ENCODE peak calls at places on chromosomes 7 and 10, in six cellular contexts. Q is vagina, E is dorsolateral prefrontal cortex, N is lower lobe of right lung, Z is bronchial epithelial cell, O is fibroblast of lung. G is an unnamed sample.

GRCh38 chr7:136018104-136018503 is 40.9 kb upstream of the MTPN start:
- DNase-seq in Q (no peak), E (no peak), Z (peak), N (no peak), O (peak), G (no peak)

GRCh38 chr10:124381011-124381591 is 37.6 kb downstream of the OAT start:
- DNase-seq in Z (peak), Q (no peak), O (peak), N (no peak), E (peak), G (no peak)

GRCh38 chr7:110835209-110835608 is 255.7 kb upstream of the LRRN3 start:
- DNase-seq in O (no peak), E (no peak), Z (peak), Q (no peak), N (no peak), G (peak)

GRCh38 chr10:78514459-78514858 is 480.8 kb downstream of the RPS24 start:
- DNase-seq in Z (no peak), Q (no peak), O (no peak), N (no peak), E (no peak), G (no peak)

GRCh38 chr10:70786799-70787415 is 1.7 kb upstream of the TBATA start:
- DNase-seq in E (no peak), N (no peak), Z (peak), O (peak), Q (peak), G (no peak)

GRCh38 chr7:79185605-79186004 is 267.9 kb downstream of the MAGI2 start:
- DNase-seq in N (no peak), Z (peak), E (no peak), Q (no peak), O (no peak), G (no peak)

GRCh38 chr7:1851731-1852531 is 181.9 kb downstream of the ELFN1 start:
- DNase-seq in N (peak), Q (no peak), Z (no peak), O (no peak), E (no peak), G (peak)

GRCh38 chr7:117114272-117114671 is 161.0 kb downstream of the ST7 start:
- DNase-seq in O (no peak), Z (no peak), N (no peak), Q (no peak), E (no peak), G (no peak)

GRCh38 chr7:17039372-17039771 is 157.6 kb upstream of the AGR3 start:
- DNase-seq in E (no peak), N (no peak), Z (no peak), O (no peak), Q (no peak), G (no peak)

GRCh38 chr7:45070254-45070642 is 18.5 kb downstream of the NACAD start:
- DNase-seq in N (no peak), Q (no peak), O (no peak), E (no peak), Z (no peak), G (no peak)

GRCh38 chr10:102782698-102783540 is 39.2 kb downstream of the WBP1L start:
- DNase-seq in O (peak), Z (peak), Q (peak), N (peak), E (no peak), G (no peak)

GRCh38 chr10:46094931-46095755 is 49.1 kb upstream of the MSMB start:
- DNase-seq in O (no peak), Z (peak), N (no peak), Q (peak), E (no peak), G (no peak)

GRCh38 chr10:82866424-82867020 is 991.5 kb downstream of the NRG3 start:
- DNase-seq in Z (no peak), Q (no peak), N (no peak), O (peak), E (no peak), G (no peak)

GRCh38 chr7:157440346-157441022 is 103.7 kb downstream of the DNAJB6 start:
- DNase-seq in N (peak), Z (no peak), E (no peak), O (no peak), Q (no peak), G (no peak)

GRCh38 chr7:158683541-158683940 is 21.1 kb downstream of the NCAPG2 start:
- DNase-seq in E (no peak), O (peak), N (no peak), Z (no peak), Q (no peak), G (no peak)

GRCh38 chr7:134780166-134780853 is 876 bp downstream of the CALD1 start:
- DNase-seq in O (no peak), Z (no peak), N (no peak), E (no peak), Q (no peak), G (no peak)

GRCh38 chr7:108347616-108348015 is 108.6 kb downstream of the NRCAM start:
- DNase-seq in O (peak), Q (no peak), Z (peak), N (no peak), E (no peak), G (peak)

GRCh38 chr7:45897042-45897690 is 8.9 kb downstream of the IGFBP1 start:
- DNase-seq in E (no peak), Q (no peak), N (no peak), O (peak), Z (peak), G (no peak)

GRCh38 chr10:66180651-66181318 is 745.1 kb upstream of the LRRTM3 start:
- DNase-seq in E (no peak), Q (no peak), O (peak), N (no peak), Z (peak), G (peak)

GRCh38 chr10:4191354-4191753 is 406.3 kb upstream of the KLF6 start:
- DNase-seq in E (no peak), Z (peak), N (no peak), O (no peak), Q (no peak), G (no peak)

GRCh38 chr7:30390872-30391646 is 87.5 kb downstream of the NOD1 start:
- DNase-seq in O (no peak), E (no peak), Q (no peak), N (no peak), Z (peak), G (no peak)

GRCh38 chr7:30391806-30392205 is 86.8 kb downstream of the NOD1 start:
- DNase-seq in O (no peak), Z (no peak), E (no peak), Q (no peak), N (no peak), G (no peak)

GRCh38 chr7:30395676-30396075 is 82.9 kb downstream of the NOD1 start:
- DNase-seq in N (no peak), Z (no peak), Q (no peak), E (no peak), O (no peak), G (no peak)

DNA sequence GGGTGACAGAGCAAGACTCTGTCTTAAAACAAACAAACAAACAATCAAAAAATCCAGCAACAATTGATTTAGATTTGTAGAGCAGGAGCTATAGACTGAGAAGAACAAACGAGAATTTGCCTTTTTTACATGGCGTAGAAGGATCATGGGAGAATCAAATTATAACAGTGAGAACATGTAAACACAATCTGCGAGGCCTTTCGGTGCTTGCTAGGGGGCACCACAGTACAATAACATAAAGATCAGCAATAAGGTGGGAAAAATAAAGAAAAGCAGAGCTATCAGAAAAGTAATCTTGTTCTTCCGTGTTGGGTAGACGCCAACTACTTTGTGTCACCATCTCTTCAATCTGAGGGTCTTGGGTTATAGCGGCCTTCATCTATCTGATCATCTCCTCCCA is 82.2 kb downstream of the NOD1 start:
- DNase-seq in Q (no peak), E (no peak), Z (no peak), O (no peak), N (no peak), G (no peak)
- TF ChIP-seq CTCF in Q (no peak), E (no peak), Z (no peak), O (no peak), N (no peak), G (no peak)

DNA sequence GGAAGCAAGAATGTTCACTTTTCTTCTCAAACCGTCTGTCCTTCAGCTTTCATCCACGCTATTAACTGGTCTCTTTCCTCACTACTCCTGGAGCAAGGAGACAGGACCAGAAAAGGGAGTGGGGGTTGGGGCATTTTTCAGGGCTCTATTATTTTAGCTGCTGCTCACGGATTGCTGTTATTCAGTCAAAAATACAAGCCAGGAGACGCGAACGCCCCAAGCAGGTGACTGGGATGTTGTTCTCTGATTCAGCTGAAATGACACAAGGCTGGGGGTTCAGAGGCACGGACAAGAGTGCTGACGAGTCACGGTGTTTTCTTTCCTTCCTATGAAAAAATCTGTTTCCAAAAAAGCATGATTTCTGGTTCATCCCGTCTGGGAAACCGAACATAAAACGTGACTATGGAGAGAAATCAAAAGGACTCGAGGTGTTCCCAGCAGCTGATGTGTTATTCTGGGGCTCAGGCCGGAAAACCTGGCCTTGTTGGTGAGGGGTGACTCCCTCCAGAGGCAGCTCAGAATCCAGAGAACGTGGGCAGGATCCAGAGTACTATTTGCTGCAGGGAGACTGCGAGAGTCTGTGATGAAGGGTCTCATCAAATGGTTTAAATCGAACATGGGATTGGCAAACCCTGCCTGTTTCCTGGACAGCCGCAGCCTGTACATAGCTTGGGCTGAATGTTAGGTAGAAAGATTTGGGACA is 3.5 kb upstream of the INHBA start:
- DNase-seq in Z (no peak), Q (no peak), O (no peak), E (no peak), N (no peak), G (no peak)
- H3K4me3 ChIP-seq in Z (no peak), Q (no peak), O (peak), E (peak), N (no peak), G (no peak)

DNA sequence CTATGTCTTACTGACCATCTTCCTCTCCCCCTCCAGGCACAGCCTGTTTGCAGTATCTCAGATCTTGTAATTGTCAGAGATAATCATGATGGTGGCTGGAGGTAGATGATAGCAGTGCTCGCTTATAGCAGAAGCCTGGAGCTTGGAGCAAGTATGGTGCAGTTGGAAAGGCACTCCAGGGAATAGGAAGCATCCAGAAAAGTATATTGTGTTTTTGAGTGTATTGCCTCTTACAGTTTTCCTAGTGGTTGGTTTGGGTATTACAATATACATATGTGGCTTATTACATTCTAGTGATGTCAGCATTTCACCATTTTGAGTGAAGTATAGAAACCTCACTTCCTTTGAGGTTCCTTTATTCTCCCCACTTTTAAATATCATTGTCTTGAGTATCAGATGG is 101.5 kb downstream of the STK31 start:
- DNase-seq in N (no peak), E (no peak), Q (no peak), Z (peak), O (peak), G (no peak)
- TF ChIP-seq CTCF in N (no peak), E (no peak), Q (no peak), Z (peak), O (no peak), G (no peak)

GRCh38 chr7:35802649-35803048 is 1.8 kb downstream of the SEPTIN7 start:
- DNase-seq in Q (no peak), N (no peak), O (peak), E (no peak), Z (no peak), G (no peak)
- H3K4me3 ChIP-seq in Q (peak), N (peak), O (peak), E (peak), Z (peak), G (no peak)

GRCh38 chr7:128921866-128922440 is 11.4 kb upstream of the KCP start:
- DNase-seq in Z (no peak), O (no peak), Q (no peak), N (no peak), E (peak), G (no peak)

GRCh38 chr7:128918266-128918665 is 7.8 kb upstream of the KCP start:
- DNase-seq in N (no peak), Z (no peak), Q (no peak), O (no peak), E (no peak), G (no peak)

GRCh38 chr7:128919241-128919640 is 8.7 kb upstream of the KCP start:
- DNase-seq in O (no peak), E (peak), Z (no peak), Q (no peak), N (no peak), G (no peak)

GRCh38 chr7:128920913-128921582 is 10.5 kb upstream of the KCP start:
- DNase-seq in E (peak), Q (no peak), N (peak), Z (no peak), O (no peak), G (no peak)

GRCh38 chr7:128919881-128920789 is 9.6 kb upstream of the KCP start:
- DNase-seq in Z (no peak), E (peak), O (no peak), Q (no peak), N (no peak), G (no peak)
- TF ChIP-seq CTCF in Z (no peak), E (no peak), O (no peak), Q (no peak), N (no peak), G (no peak)